ENCODE peak calls at places on chromosome 12, in eight cellular contexts. J is stromal cell of bone marrow; B is glutamatergic neuron; H is B cell; N is adrenal gland; S is CD8-positive, alpha-beta memory T cell; E is adipocyte; K is occipital lobe. T is an unnamed sample.

GRCh38 chr12:55060470-55060869 is 40.7 kb downstream of the NEUROD4 start:
- DNase-seq in E (no peak), S (no peak), N (no peak), J (no peak), B (no peak), H (no peak), K (no peak), T (no peak)

GRCh38 chr12:6387541-6387940 is 3.6 kb downstream of the LTBR start:
- DNase-seq in H (no peak), N (no peak), E (no peak), J (no peak), B (no peak), S (no peak), K (no peak), T (no peak)

GRCh38 chr12:16449459-16449858 is 102.0 kb downstream of the MGST1 start:
- DNase-seq in H (no peak), K (no peak), J (no peak), S (no peak), B (no peak), N (no peak), E (no peak), T (no peak)

GRCh38 chr12:108110844-108111243 is 18.2 kb upstream of the WSCD2 start:
- DNase-seq in E (no peak), J (no peak), S (no peak), N (no peak), H (no peak), B (no peak), K (no peak), T (no peak)

GRCh38 chr12:88544991-88545684 is 35.1 kb downstream of the KITLG start:
- DNase-seq in K (no peak), E (peak), N (no peak), J (no peak), S (no peak), H (no peak), B (no peak), T (peak)

GRCh38 chr12:22625671-22626251 is 790 bp downstream of the ETNK1 start:
- DNase-seq in J (no peak), B (peak), S (peak), E (peak), N (peak), K (peak), H (peak), T (peak)

GRCh38 chr12:14716848-14717444 is 20.5 kb upstream of the GUCY2C start:
- DNase-seq in E (peak), S (peak), B (peak), J (peak), K (no peak), N (peak), H (peak), T (peak)

GRCh38 chr12:93979189-93979588 is 169.2 kb upstream of the PLXNC1 start:
- DNase-seq in H (peak), E (peak), B (no peak), J (no peak), S (no peak), N (peak), K (no peak), T (peak)

GRCh38 chr12:26803552-26803951 is 29.4 kb downstream of the ITPR2 start:
- DNase-seq in K (no peak), E (peak), H (no peak), J (no peak), B (no peak), S (no peak), N (no peak), T (peak)

GRCh38 chr12:111330800-111331752 is 37.8 kb downstream of the PHETA1 start:
- DNase-seq in E (peak), J (peak), N (no peak), H (peak), K (no peak), S (no peak), B (no peak), T (peak)

GRCh38 chr12:132408001-132408400 is 78.6 kb upstream of the GALNT9 start:
- DNase-seq in H (no peak), J (no peak), E (no peak), K (no peak), N (no peak), S (no peak), B (no peak), T (no peak)

GRCh38 chr12:23618718-23619117 is 330.8 kb downstream of the SOX5 start:
- DNase-seq in J (no peak), N (no peak), B (no peak), H (no peak), K (no peak), E (no peak), S (no peak), T (no peak)

GRCh38 chr12:117148642-117149041 is 41.6 kb downstream of the FBXO21 start:
- DNase-seq in B (no peak), H (no peak), S (no peak), J (no peak), E (no peak), K (no peak), N (no peak), T (no peak)

GRCh38 chr12:118741196-118741595 is 240.1 kb upstream of the SRRM4 start:
- DNase-seq in J (no peak), N (no peak), H (no peak), K (no peak), B (no peak), E (no peak), S (no peak), T (no peak)

T was measured in HCEC 1CT.